ENCODE peak calls at places on chromosomes 5 and 9, in eight cellular contexts. T, F, U, L, B, D, I and Z are unnamed samples.

GRCh38 chr9:68749579-68750159 is 44.6 kb downstream of the PIP5K1B start:
- DNase-seq in T (no peak), F (no peak), U (no peak), L (no peak), B (no peak), D (no peak), I (no peak), Z (no peak)

GRCh38 chr9:107260437-107261081 is 22.5 kb upstream of the RAD23B start:
- DNase-seq in T (no peak), F (no peak), U (no peak), L (no peak), B (no peak), D (no peak), I (no peak), Z (no peak)

GRCh38 chr5:134240421-134240962 is 14.6 kb upstream of the PPP2CA start:
- DNase-seq in T (peak), F (no peak), U (no peak), L (no peak), B (no peak), D (peak), I (no peak), Z (no peak)

GRCh38 chr9:106403081-106403480 is 459.9 kb upstream of the ZNF462 start:
- DNase-seq in T (peak), F (no peak), U (no peak), L (no peak), B (no peak), D (peak), I (no peak), Z (no peak)

GRCh38 chr9:2234371-2234893 is 219.3 kb downstream of the SMARCA2 start:
- DNase-seq in T (no peak), F (no peak), U (no peak), L (no peak), B (no peak), D (peak), I (no peak), Z (no peak)

GRCh38 chr9:77826621-77827020 is 178.5 kb upstream of the GNA14 start:
- DNase-seq in T (peak), F (no peak), U (no peak), L (no peak), B (no peak), D (no peak), I (no peak), Z (no peak)

GRCh38 chr5:127330116-127330515 is 39.5 kb downstream of the MEGF10 start:
- DNase-seq in T (no peak), F (no peak), U (no peak), L (no peak), B (no peak), D (peak), I (no peak), Z (no peak)

GRCh38 chr9:17744786-17745185 is 165.9 kb downstream of the SH3GL2 start:
- DNase-seq in T (peak), F (peak), U (no peak), L (no peak), B (no peak), D (peak), I (no peak), Z (no peak)

GRCh38 chr5:83368835-83369234 is 102.7 kb upstream of the VCAN start:
- DNase-seq in T (no peak), F (no peak), U (no peak), L (no peak), B (no peak), D (peak), I (no peak), Z (no peak)

GRCh38 chr5:105392710-105393149 is 1830.1 kb upstream of the NUDT12 start:
- DNase-seq in T (no peak), F (no peak), U (no peak), L (no peak), B (no peak), D (no peak), I (no peak), Z (no peak)

GRCh38 chr9:119370816-119371215 is 1.6 kb upstream of the BRINP1 start:
- DNase-seq in T (peak), F (peak), U (no peak), L (no peak), B (peak), D (peak), I (no peak), Z (peak)

GRCh38 chr5:34524123-34524522 is 132.0 kb upstream of the RAI14 start:
- DNase-seq in T (peak), F (no peak), U (no peak), L (no peak), B (no peak), D (peak), I (no peak), Z (no peak)

GRCh38 chr5:77774981-77775772 is 962 bp downstream of the TBCA start:
- DNase-seq in T (no peak), F (no peak), U (no peak), L (no peak), B (no peak), D (peak), I (no peak), Z (no peak)

GRCh38 chr5:157554180-157555030 is 21.2 kb downstream of the ADAM19 start:
- DNase-seq in T (no peak), F (no peak), U (no peak), L (no peak), B (no peak), D (no peak), I (no peak), Z (no peak)

GRCh38 chr9:13718086-13718485 is 438.6 kb upstream of the MPDZ start:
- DNase-seq in T (peak), F (no peak), U (no peak), L (no peak), B (no peak), D (no peak), I (no peak), Z (no peak)

GRCh38 chr9:89527084-89527483 is 29.2 kb upstream of the SEMA4D start:
- DNase-seq in T (peak), F (no peak), U (no peak), L (no peak), B (no peak), D (no peak), I (no peak), Z (no peak)

GRCh38 chr5:149860801-149861322 is 83.7 kb downstream of the PDE6A start:
- DNase-seq in T (peak), F (no peak), U (no peak), L (no peak), B (no peak), D (no peak), I (no peak), Z (no peak)

GRCh38 chr5:10442581-10442980 is 902 bp downstream of the ROPN1L start:
- DNase-seq in T (peak), F (no peak), U (no peak), L (no peak), B (no peak), D (peak), I (no peak), Z (no peak)

GRCh38 chr9:73916016-73916673 is 581.0 kb upstream of the RORB start:
- DNase-seq in T (no peak), F (peak), U (no peak), L (no peak), B (no peak), D (no peak), I (no peak), Z (no peak)

GRCh38 chr5:150562832-150563231 is 54.9 kb downstream of the NDST1 start:
- DNase-seq in T (peak), F (peak), U (no peak), L (no peak), B (no peak), D (peak), I (no peak), Z (no peak)

GRCh38 chr5:131677115-131677514 is 42.1 kb upstream of the RAPGEF6 start:
- DNase-seq in T (no peak), F (no peak), U (no peak), L (no peak), B (no peak), D (no peak), I (no peak), Z (no peak)

GRCh38 chr5:171776176-171776575 is 9.4 kb upstream of the SMIM23 start:
- DNase-seq in T (no peak), F (no peak), U (no peak), L (no peak), B (no peak), D (no peak), I (no peak), Z (no peak)

GRCh38 chr5:1737790-1738405 is 61.7 kb downstream of the MRPL36 start:
- DNase-seq in T (peak), F (peak), U (no peak), L (no peak), B (no peak), D (peak), I (peak), Z (no peak)

GRCh38 chr5:91020065-91020800 is 362.9 kb downstream of the ARRDC3 start:
- DNase-seq in T (peak), F (no peak), U (no peak), L (no peak), B (no peak), D (no peak), I (no peak), Z (no peak)

GRCh38 chr5:5288236-5288635 is 134.2 kb upstream of the ICE1 start:
- DNase-seq in T (peak), F (no peak), U (no peak), L (no peak), B (no peak), D (peak), I (no peak), Z (no peak)